ENCODE peak calls at places on chromosomes 5 and 9, in six cellular contexts. T, W, Q, I, A and V are unnamed samples.

GRCh38 chr9:71854811-71855210 is 56.2 kb downstream of the ABHD17B start:
- DNase-seq in T (no peak), W (no peak), Q (no peak), I (no peak), A (no peak), V (no peak)

GRCh38 chr9:111222757-111223156 is 107.3 kb downstream of the OR2K2 start:
- DNase-seq in T (no peak), W (no peak), Q (no peak), I (no peak), A (no peak), V (no peak)

GRCh38 chr9:91991621-91992435 is 41.8 kb upstream of the ROR2 start:
- DNase-seq in T (no peak), W (no peak), Q (no peak), I (no peak), A (no peak), V (no peak)

GRCh38 chr9:91164724-91165520 is 196.8 kb downstream of the AUH start:
- DNase-seq in T (peak; percentile 98), W (peak; percentile 82), Q (no peak), I (peak; percentile 41), A (peak; percentile 88), V (peak; percentile 69)

GRCh38 chr9:136093995-136094881 is 851 bp downstream of the NACC2 start:
- DNase-seq in T (peak; percentile 81), W (peak; percentile 66), Q (peak; percentile 66), I (peak; percentile 45), A (peak; percentile 92), V (peak; percentile 33)

GRCh38 chr9:37031081-37031480 is 3.0 kb downstream of the PAX5 start:
- DNase-seq in T (no peak), W (no peak), Q (no peak), I (no peak), A (no peak), V (no peak)

GRCh38 chr5:112012112-112012511 is 255.1 kb upstream of the NREP start:
- DNase-seq in T (peak; percentile 47), W (no peak), Q (no peak), I (no peak), A (no peak), V (peak; percentile 67)

GRCh38 chr5:147669113-147669869 is 113.2 kb downstream of the JAKMIP2 start:
- DNase-seq in T (no peak), W (no peak), Q (no peak), I (no peak), A (no peak), V (no peak)

GRCh38 chr9:127444283-127444920 is 6.8 kb downstream of the RPL12 start:
- DNase-seq in T (no peak), W (no peak), Q (no peak), I (no peak), A (peak; percentile 48), V (no peak)

GRCh38 chr9:73023025-73023541 is 70.2 kb upstream of the ALDH1A1 start:
- DNase-seq in T (peak; percentile 71), W (peak; percentile 40), Q (peak; percentile 66), I (peak; percentile 14), A (no peak), V (peak; percentile 80)

GRCh38 chr5:57410374-57411320 is 72.0 kb downstream of the ACTBL2 start:
- DNase-seq in T (no peak), W (no peak), Q (no peak), I (no peak), A (no peak), V (no peak)

GRCh38 chr5:124745367-124746251 is 830 bp downstream of the ZNF608 start:
- DNase-seq in T (peak; percentile 58), W (peak; percentile 51), Q (peak; percentile 56), I (no peak), A (no peak), V (peak; percentile 71)

GRCh38 chr5:33439905-33440481 is 772 bp upstream of the TARS1 start:
- DNase-seq in T (no peak), W (no peak), Q (peak; percentile 1), I (no peak), A (no peak), V (no peak)

GRCh38 chr5:35960328-35960727 is 21.9 kb upstream of the CAPSL start:
- DNase-seq in T (no peak), W (no peak), Q (no peak), I (no peak), A (no peak), V (no peak)

GRCh38 chr5:33794550-33795300 is 97.1 kb downstream of the ADAMTS12 start:
- DNase-seq in T (peak; percentile 71), W (no peak), Q (no peak), I (no peak), A (no peak), V (peak; percentile 8)

GRCh38 chr5:2683720-2684119 is 67.8 kb downstream of the IRX2 start:
- DNase-seq in T (no peak), W (no peak), Q (no peak), I (no peak), A (no peak), V (no peak)
- H3K9me3 ChIP-seq in T (no peaks in the 10 kb centered on the region), W (no peaks in the 10 kb centered on the region), Q (no peaks in the 10 kb centered on the region), I (no peaks in the 10 kb centered on the region), A (no peaks in the 10 kb centered on the region), V (peaks cover 5% of the 10 kb centered on the region)

DNA sequence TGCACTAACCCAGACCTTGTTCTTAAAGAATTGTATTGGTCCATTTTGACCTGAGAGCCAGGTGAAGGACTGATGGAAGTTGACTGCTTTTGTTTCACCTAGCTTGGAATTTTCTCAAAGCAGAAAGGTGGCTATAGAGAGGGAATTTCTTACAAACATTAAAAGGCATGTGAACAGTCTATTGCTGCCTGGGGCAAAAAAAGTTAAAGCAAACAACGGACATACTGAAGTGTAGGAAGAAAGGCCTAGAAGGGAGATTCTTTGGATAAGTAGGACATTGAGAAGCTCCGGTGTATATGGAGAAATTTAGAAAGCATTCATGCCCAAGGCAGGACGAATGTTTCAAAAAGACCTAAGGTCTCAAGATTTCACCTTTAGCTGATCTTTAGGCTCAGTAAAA is 11.7 kb downstream of the CATSPER3 start:
- DNase-seq in T (no peak), W (no peak), Q (no peak), I (no peak), A (no peak), V (no peak)
- H3K9me3 ChIP-seq in T (peaks cover 51% of the 10 kb centered on the region), W (peaks cover 28% of the 10 kb centered on the region), Q (no peaks in the 10 kb centered on the region), I (peaks cover 38% of the 10 kb centered on the region), A (peaks cover 7% of the 10 kb centered on the region), V (no peaks in the 10 kb centered on the region)

GRCh38 chr9:8332871-8333270 is 533.3 kb upstream of the DMAC1 start:
- DNase-seq in T (peak; percentile 4), W (no peak), Q (no peak), I (no peak), A (no peak), V (no peak)
- H3K9me3 ChIP-seq in T (no peaks in the 10 kb centered on the region), W (no peaks in the 10 kb centered on the region), Q (no peaks in the 10 kb centered on the region), I (no peaks in the 10 kb centered on the region), A (no peaks in the 10 kb centered on the region), V (no peaks in the 10 kb centered on the region)

GRCh38 chr5:141261238-141261546 is 16.0 kb downstream of the PCDHB15 start:
- DNase-seq in T (no peak), W (no peak), Q (no peak), I (no peak), A (no peak), V (no peak)
- H3K9me3 ChIP-seq in T (peaks cover 98% of the 10 kb centered on the region), W (peaks cover 100% of the 10 kb centered on the region), Q (peaks cover 10% of the 10 kb centered on the region), I (peaks cover 98% of the 10 kb centered on the region), A (peaks cover 48% of the 10 kb centered on the region), V (peaks cover 6% of the 10 kb centered on the region)

DNA sequence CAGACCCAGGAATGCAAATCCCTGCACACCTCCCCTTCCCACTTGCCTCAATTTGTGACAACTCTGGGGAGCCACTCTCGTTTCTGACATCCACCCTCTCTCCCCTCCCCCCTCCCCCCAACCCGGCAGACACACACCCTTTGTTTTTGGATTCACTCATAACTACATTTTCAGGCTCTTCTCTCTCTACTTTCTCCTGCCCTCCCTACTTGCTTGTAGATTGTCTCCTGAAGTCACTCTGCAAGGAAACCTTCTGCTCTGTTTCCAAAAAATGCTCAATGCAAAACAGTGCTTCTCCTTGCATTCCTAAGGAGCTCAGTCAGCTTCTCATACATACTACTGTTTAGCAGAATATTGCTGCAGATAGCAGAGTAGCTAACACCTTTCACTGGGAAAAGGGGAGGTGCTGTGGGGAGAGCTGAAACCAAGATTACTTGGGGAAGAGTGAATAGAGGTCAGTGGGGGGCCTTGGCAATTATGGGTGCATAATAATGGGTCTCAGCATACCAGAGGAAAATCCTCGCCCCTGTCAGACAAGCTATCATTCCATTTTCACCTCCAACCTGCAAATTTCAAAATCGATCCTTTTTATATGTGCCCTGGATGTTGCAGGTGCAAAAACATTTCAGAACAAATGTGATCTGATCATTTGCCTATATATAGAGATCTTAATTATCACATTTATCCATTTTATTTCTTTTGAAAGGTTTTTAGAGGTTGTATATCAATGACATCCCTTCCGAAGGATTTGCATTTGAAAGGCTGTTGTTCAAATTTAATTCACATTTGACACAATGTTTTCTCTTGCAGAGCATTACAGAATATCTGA is 1860.7 kb upstream of the WWC1 start:
- DNase-seq in T (no peak), W (no peak), Q (no peak), I (no peak), A (no peak), V (no peak)
- H3K9me3 ChIP-seq in T (peaks cover 7% of the 10 kb centered on the region), W (peaks cover 6% of the 10 kb centered on the region), Q (no peaks in the 10 kb centered on the region), I (no peaks in the 10 kb centered on the region), A (no peaks in the 10 kb centered on the region), V (peaks cover 6% of the 10 kb centered on the region)

DNA sequence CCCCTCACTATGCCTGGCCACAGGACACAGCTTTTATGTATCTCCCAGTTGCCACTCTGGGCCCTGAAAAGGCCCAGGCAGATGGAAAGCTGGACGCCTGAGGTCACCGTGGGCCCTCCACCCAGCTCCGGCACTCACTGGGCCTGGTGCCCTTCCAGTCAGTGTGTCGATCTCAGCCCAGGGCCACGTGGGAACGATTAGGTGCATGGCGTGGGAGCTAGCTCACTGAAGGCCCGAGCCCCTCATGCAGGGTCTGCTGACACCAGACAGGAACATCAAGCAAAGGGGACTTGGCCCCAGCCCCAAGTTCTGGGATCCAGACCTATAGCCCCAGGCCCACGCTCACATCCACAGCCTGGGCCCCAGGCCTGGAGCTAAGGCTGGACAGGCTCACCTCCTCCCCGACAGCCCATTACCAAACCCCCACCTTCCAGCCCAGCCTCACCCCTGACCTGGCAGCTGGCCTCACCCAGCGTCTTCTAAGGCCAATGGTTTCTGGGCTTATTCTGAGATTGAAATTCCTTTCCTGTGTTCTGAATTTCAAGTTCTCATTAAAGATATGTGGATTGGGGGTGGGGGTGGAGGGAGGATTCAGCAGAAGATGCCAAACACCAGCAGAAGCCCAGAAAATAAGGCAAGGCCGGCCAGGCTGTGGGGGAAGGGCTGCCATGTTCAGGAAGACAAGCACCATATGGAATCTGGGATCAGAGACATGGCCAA is 74.5 kb downstream of the ADAMTS2 start:
- DNase-seq in T (no peak), W (no peak), Q (no peak), I (no peak), A (peak; percentile 73), V (no peak)
- H3K9me3 ChIP-seq in T (no peaks in the 10 kb centered on the region), W (no peaks in the 10 kb centered on the region), Q (no peaks in the 10 kb centered on the region), I (no peaks in the 10 kb centered on the region), A (no peaks in the 10 kb centered on the region), V (no peaks in the 10 kb centered on the region)

DNA sequence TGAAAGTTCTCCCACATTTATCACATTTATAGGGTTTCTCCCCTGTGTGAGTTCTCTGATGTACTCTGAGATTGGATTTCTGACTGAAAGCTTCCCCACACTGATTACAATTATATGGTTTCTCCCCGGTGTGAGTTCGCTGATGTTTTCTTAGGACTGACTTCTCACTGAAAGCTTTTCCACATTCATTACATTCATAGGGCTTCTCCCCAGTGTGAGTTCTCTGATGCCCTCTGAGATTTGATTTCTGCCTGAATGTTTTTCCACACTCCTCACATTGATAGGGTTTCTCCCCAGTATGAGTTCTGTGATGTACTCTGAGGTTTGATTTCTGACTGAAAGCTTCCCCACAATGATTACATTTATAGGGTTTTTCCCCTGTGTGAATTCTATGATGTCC is 36.3 kb downstream of the ZNF782 start:
- DNase-seq in T (no peak), W (no peak), Q (no peak), I (no peak), A (no peak), V (no peak)
- H3K9me3 ChIP-seq in T (peaks cover 97% of the 10 kb centered on the region), W (peaks cover 100% of the 10 kb centered on the region), Q (peaks cover 8% of the 10 kb centered on the region), I (peaks cover 98% of the 10 kb centered on the region), A (peaks cover 53% of the 10 kb centered on the region), V (peaks cover 17% of the 10 kb centered on the region)

GRCh38 chr5:178797546-178798105 is 62.1 kb upstream of the ZNF354B start:
- DNase-seq in T (no peak), W (no peak), Q (no peak), I (no peak), A (no peak), V (no peak)
- H3K9me3 ChIP-seq in T (peaks cover 6% of the 10 kb centered on the region), W (no peaks in the 10 kb centered on the region), Q (no peaks in the 10 kb centered on the region), I (no peaks in the 10 kb centered on the region), A (no peaks in the 10 kb centered on the region), V (no peaks in the 10 kb centered on the region)